ENCODE peak calls at places on chromosome 1, in four cellular contexts. G is stimulated activated CD4-positive, alpha-beta T cell treated with anti-CD3 and anti-CD28 coated beads, Interleukin-1b, Interleukin-23, amount 100 ng/mL, for 48 hours; A is MM.1S; O is CD8-positive, alpha-beta memory T cell. W is an unnamed sample.

GRCh38 chr1:64933296-64934070 is 32.9 kb downstream of the JAK1 start:
- DNase-seq in O (no peak), G (peak), A (no peak), W (no peak)

GRCh38 chr1:184386271-184387068 is at the start of gene C1orf21:
- DNase-seq in O (peak), A (peak), G (peak), W (peak)

GRCh38 chr1:36207339-36207738 is 16.9 kb upstream of the THRAP3 start:
- DNase-seq in O (no peak), G (no peak), A (peak), W (no peak)

GRCh38 chr1:99469641-99470040 is 176.3 kb upstream of the PALMD start:
- DNase-seq in A (no peak), G (no peak), O (no peak), W (no peak)

GRCh38 chr1:208069317-208069716 is 158.4 kb upstream of the CD34 start:
- DNase-seq in G (no peak), A (no peak), O (no peak), W (no peak)

GRCh38 chr1:236166041-236166440 is 23.7 kb downstream of the GPR137B start:
- DNase-seq in G (no peak), A (no peak), O (no peak), W (no peak)

GRCh38 chr1:63448741-63449140 is 74.3 kb downstream of the ITGB3BP start:
- DNase-seq in G (no peak), O (no peak), A (no peak), W (no peak)

GRCh38 chr1:97277891-97278662 is 556.5 kb downstream of the PTBP2 start:
- DNase-seq in O (no peak), A (no peak), G (no peak), W (no peak)

GRCh38 chr1:241591317-241591716 is 48.9 kb downstream of the CHML start:
- DNase-seq in O (no peak), A (no peak), G (no peak), W (peak)

W was measured in OCI-M1.